ENCODE peak calls at places on chromosomes 3 and 15, in seven cellular contexts. One of them, this sample, is unnamed.
A peak's percentile ranks its signal among the peaks of the same experiment; 100 is the strongest.

GRCh38 chr3:172258616-172259015 is 189.6 kb downstream of the GHSR start:
- DNase-seq in naive thymus-derived CD8-positive, alpha-beta T cell: no peak
- DNase-seq in RCC 7860: no peak
- DNase-seq in substantia nigra: no peak
- DNase-seq in fibroblast of mammary gland: peak; percentile 30
- DNase-seq in trophoblast cell: peak; percentile 65
- DNase-seq in smooth muscle cell of the brain vasculature: no peak
- DNase-seq in this sample: no peak

GRCh38 chr3:107662109-107662477 is 139.3 kb downstream of the BBX start:
- DNase-seq in smooth muscle cell of the brain vasculature: peak; percentile 13
- DNase-seq in trophoblast cell: no peak
- DNase-seq in substantia nigra: no peak
- DNase-seq in naive thymus-derived CD8-positive, alpha-beta T cell: no peak
- DNase-seq in RCC 7860: no peak
- DNase-seq in fibroblast of mammary gland: peak; percentile 90
- DNase-seq in this sample: no peak

GRCh38 chr15:25501828-25502446 is 63.1 kb upstream of the UBE3A start:
- DNase-seq in naive thymus-derived CD8-positive, alpha-beta T cell: no peak
- DNase-seq in RCC 7860: peak; percentile 18
- DNase-seq in fibroblast of mammary gland: peak; percentile 51
- DNase-seq in smooth muscle cell of the brain vasculature: no peak
- DNase-seq in substantia nigra: no peak
- DNase-seq in trophoblast cell: peak; percentile 86
- DNase-seq in this sample: no peak

GRCh38 chr15:39397883-39398282 is 183.0 kb upstream of the THBS1 start:
- DNase-seq in RCC 7860: no peak
- DNase-seq in substantia nigra: no peak
- DNase-seq in naive thymus-derived CD8-positive, alpha-beta T cell: no peak
- DNase-seq in smooth muscle cell of the brain vasculature: no peak
- DNase-seq in trophoblast cell: no peak
- DNase-seq in fibroblast of mammary gland: no peak
- DNase-seq in this sample: no peak

GRCh38 chr3:151925876-151926275 is 52.4 kb downstream of the SUCNR1 start:
- DNase-seq in smooth muscle cell of the brain vasculature: no peak
- DNase-seq in trophoblast cell: peak; percentile 46
- DNase-seq in substantia nigra: no peak
- DNase-seq in fibroblast of mammary gland: peak; percentile 83
- DNase-seq in naive thymus-derived CD8-positive, alpha-beta T cell: no peak
- DNase-seq in RCC 7860: peak; percentile 35
- DNase-seq in this sample: no peak

GRCh38 chr3:188037116-188037718 is 116.7 kb upstream of the LPP start:
- DNase-seq in naive thymus-derived CD8-positive, alpha-beta T cell: no peak
- DNase-seq in substantia nigra: no peak
- DNase-seq in smooth muscle cell of the brain vasculature: no peak
- DNase-seq in RCC 7860: peak; percentile 36
- DNase-seq in fibroblast of mammary gland: peak; percentile 67
- DNase-seq in trophoblast cell: peak; percentile 62
- DNase-seq in this sample: no peak

GRCh38 chr3:45759851-45760250 is 36.5 kb downstream of the SLC6A20 start:
- DNase-seq in smooth muscle cell of the brain vasculature: no peak
- DNase-seq in RCC 7860: no peak
- DNase-seq in substantia nigra: no peak
- DNase-seq in naive thymus-derived CD8-positive, alpha-beta T cell: no peak
- DNase-seq in trophoblast cell: no peak
- DNase-seq in fibroblast of mammary gland: no peak
- DNase-seq in this sample: no peak

GRCh38 chr3:52232279-52233107 is 6.5 kb downstream of the TWF2 start:
- DNase-seq in RCC 7860: no peak
- DNase-seq in smooth muscle cell of the brain vasculature: no peak
- DNase-seq in trophoblast cell: no peak
- DNase-seq in naive thymus-derived CD8-positive, alpha-beta T cell: no peak
- DNase-seq in substantia nigra: no peak
- DNase-seq in fibroblast of mammary gland: no peak
- DNase-seq in this sample: no peak

GRCh38 chr3:147120029-147120428 is 286.3 kb downstream of the ZIC4 start:
- DNase-seq in substantia nigra: no peak
- DNase-seq in smooth muscle cell of the brain vasculature: no peak
- DNase-seq in RCC 7860: no peak
- DNase-seq in naive thymus-derived CD8-positive, alpha-beta T cell: no peak
- DNase-seq in trophoblast cell: no peak
- DNase-seq in fibroblast of mammary gland: peak; percentile 43
- DNase-seq in this sample: no peak

This sample was measured in frontal cortex.